ENCODE peak calls at places on chromosomes 16 and 17, in nine cellular contexts. Z, V, O, B, Y, P, T, J and A are unnamed samples. For H3K36me3, the result is how much of the 10 kb centered on the place peaks cover.

GRCh38 chr17:79778504-79779087 is 648 bp downstream of the CBX2 start:
- DNase-seq in V (no peak), B (no peak), O (no peak), Z (no peak), T (peak), J (no peak), Y (peak), P (no peak), A (no peak)

GRCh38 chr16:2524339-2524938 is 4.3 kb downstream of the AMDHD2 start:
- DNase-seq in Y (no peak), V (no peak), T (no peak), P (no peak), J (no peak), Z (no peak), B (no peak), O (peak), A (no peak)

GRCh38 chr17:54404259-54404658 is 496.4 kb upstream of the TOM1L1 start:
- DNase-seq in Y (no peak), J (no peak), V (no peak), Z (no peak), O (no peak), P (no peak), T (no peak), B (no peak), A (no peak)

GRCh38 chr17:1604831-1605528 is 23.7 kb downstream of the SLC43A2 start:
- DNase-seq in V (peak), O (no peak), Z (no peak), T (no peak), B (no peak), P (no peak), Y (no peak), J (no peak), A (no peak)

GRCh38 chr17:499836-500543 is 147.4 kb upstream of the RPH3AL start:
- DNase-seq in Z (peak), T (no peak), P (no peak), B (no peak), Y (no peak), O (no peak), J (no peak), V (peak), A (no peak)

GRCh38 chr16:50950955-50951354 is 200.1 kb downstream of the SALL1 start:
- DNase-seq in O (no peak), P (no peak), J (no peak), T (no peak), Z (no peak), B (no peak), V (no peak), Y (no peak), A (no peak)

GRCh38 chr16:19518423-19518822 is 3.5 kb downstream of the GDE1 start:
- DNase-seq in Y (no peak), J (no peak), O (no peak), V (no peak), P (no peak), B (no peak), Z (no peak), T (no peak), A (no peak)

GRCh38 chr16:60605176-60605575 is 1431.1 kb downstream of the CDH8 start:
- DNase-seq in V (no peak), Z (no peak), P (no peak), J (no peak), B (no peak), T (no peak), Y (no peak), O (no peak), A (no peak)

GRCh38 chr17:81509687-81510523 is 2.7 kb downstream of the ACTG1 start:
- DNase-seq in J (no peak), Y (no peak), Z (peak), V (no peak), P (no peak), T (no peak), B (no peak), O (peak), A (no peak)

DNA sequence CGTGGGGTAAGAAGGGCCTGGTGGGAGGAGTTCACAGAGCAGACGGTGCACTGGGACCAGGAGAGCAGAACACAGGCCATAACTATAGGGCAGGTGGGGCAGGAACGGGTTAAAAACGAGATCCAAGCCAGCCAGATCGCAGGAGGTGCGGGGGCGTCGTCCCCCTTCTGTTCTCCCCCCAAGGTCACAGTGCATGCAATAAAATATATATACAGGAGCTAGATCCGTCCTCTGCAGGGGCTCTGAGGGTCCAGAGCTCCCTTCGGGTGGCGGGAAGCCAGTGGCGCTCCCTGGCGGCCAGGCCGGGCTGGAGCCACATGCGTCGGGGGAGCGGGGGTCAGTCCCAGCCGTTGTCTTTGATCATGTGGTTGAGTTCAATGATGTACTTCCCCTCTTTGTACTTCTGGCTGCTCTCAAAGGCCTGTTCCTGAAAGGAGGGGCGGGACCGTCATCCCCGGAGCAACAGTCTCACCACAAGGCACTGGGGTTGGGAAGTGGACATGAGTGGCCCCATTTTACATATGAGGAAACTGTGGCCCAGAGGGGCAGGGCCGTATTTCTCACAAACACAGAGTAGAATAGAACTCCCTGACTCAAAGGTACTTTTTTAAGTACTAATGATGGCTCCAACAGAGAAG is 768 bp upstream of the TBX6 start:
- DNase-seq in T (peak), V (peak), B (peak), Y (peak), P (peak), J (peak), O (peak), Z (peak), A (no peak)
- H3K4me3 ChIP-seq in T (peak), V (peak), B (peak), Y (peak), P (peak), J (no peak), O (peak), Z (peak), A (peak)

DNA sequence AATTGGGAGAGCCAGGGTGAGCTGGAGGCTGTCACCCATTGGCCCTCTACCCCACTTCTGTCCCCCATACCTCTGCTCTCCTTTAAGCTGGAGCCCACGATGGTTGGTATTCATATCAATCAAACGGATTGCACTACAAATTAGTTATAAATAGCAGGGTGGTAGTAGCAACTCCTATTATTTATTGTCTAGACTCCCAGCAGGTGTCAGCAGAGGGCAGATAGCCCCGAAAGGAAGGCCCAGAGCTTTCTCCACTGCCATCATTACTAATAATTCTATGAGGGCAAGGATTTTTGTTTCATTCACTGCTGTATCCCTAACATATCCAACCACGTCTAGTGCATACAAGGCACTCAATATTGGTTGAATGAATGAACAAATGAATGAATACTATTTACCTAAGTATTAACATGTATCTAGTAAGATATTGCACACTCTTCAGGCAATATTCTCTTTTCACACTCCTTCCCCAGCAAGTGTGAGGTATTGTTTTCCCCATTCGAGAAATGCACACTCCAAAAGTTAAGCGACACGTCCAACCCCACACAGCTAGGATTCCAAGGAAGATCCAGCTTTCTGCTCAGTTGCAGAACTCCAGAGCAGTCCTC is 6.3 kb downstream of the C17orf50 start:
- DNase-seq in J (peak), V (peak), Z (peak), Y (no peak), O (peak), B (no peak), P (peak), T (peak), A (no peak)
- TF ChIP-seq CTCF in J (peak), V (no peak), Z (peak), Y (peak), O (no peak), B (peak), P (peak), T (peak), A (peak)

GRCh38 chr17:3935140-3935542 is 18.9 kb upstream of the P2RX1 start:
- DNase-seq in P (peak), O (peak), B (no peak), Z (peak), J (peak), V (peak), T (peak), Y (peak), A (no peak)
- H3K36me3 ChIP-seq in P (under half), O (under half), B (under half), Z (half or more), J (under half), V (half or more), T (under half), Y (under half), A (under half)

GRCh38 chr17:2723505-2723996 is 12.0 kb upstream of the CLUH start:
- DNase-seq in Z (no peak), V (no peak), P (no peak), O (peak), T (peak), Y (no peak), B (no peak), J (no peak), A (no peak)
- H3K4me3 ChIP-seq in Z (no peak), V (peak), P (peak), O (no peak), T (no peak), Y (no peak), B (no peak), J (no peak), A (no peak)

GRCh38 chr16:11797166-11797956 is at the start of gene ZC3H7A:
- DNase-seq in Z (peak), Y (peak), V (peak), T (peak), J (peak), B (peak), P (peak), O (peak), A (peak)
- TF ChIP-seq CTCF in Z (peak), Y (peak), V (no peak), T (peak), J (no peak), B (peak), P (peak), O (peak), A (peak)

GRCh38 chr16:15667091-15667742 is 17.2 kb downstream of the NDE1 start:
- DNase-seq in O (no peak), Y (no peak), P (no peak), Z (no peak), B (no peak), T (no peak), V (no peak), J (no peak), A (no peak)
- H3K36me3 ChIP-seq in O (under half), Y (under half), P (under half), Z (under half), B (half or more), T (under half), V (half or more), J (under half), A (under half)

GRCh38 chr17:39094607-39095308 is 56.7 kb downstream of the PLXDC1 start:
- DNase-seq in T (no peak), V (no peak), B (no peak), O (peak), Z (peak), J (no peak), Y (no peak), P (no peak), A (no peak)
- H3K4me3 ChIP-seq in T (no peak), V (no peak), B (no peak), O (no peak), Z (peak), J (no peak), Y (no peak), P (no peak), A (no peak)

DNA sequence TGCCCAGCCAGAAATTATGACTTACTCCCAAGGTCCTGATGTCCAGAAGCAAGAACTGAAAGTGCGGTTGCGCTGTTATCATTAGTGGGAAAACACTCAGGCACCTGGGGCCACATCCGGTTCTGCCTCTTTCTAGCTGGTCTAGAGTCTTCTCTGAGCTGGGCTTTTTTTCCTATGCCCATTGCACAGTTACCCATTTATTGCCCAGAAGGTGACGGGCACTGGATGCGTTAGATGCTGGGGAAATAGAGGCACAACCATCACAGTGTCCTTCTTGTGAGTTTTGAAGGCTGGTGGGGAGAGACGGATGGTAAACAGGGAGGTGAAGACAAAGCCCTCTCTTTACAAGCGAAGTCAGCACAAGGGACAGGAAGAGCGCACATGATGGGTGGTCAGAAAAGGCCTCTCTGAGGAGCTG is 37.7 kb downstream of the PLCG2 start:
- DNase-seq in O (peak), T (no peak), P (no peak), J (no peak), B (no peak), Y (no peak), Z (no peak), V (no peak), A (no peak)
- TF ChIP-seq CTCF in O (no peak), T (no peak), P (no peak), J (no peak), B (no peak), Y (no peak), Z (no peak), V (no peak), A (no peak)

GRCh38 chr17:37676115-37676925 is 33.1 kb upstream of the DDX52 start:
- DNase-seq in J (no peak), Z (no peak), Y (no peak), B (no peak), V (no peak), T (no peak), P (no peak), O (peak), A (no peak)
- H3K36me3 ChIP-seq in J (under half), Z (under half), Y (under half), B (under half), V (under half), T (under half), P (under half), O (under half), A (under half)